ENCODE peak calls at places on chromosomes 3 and 15, in nine cellular contexts. A, P, H, V, K, F, L, R and T are unnamed samples.
A peak's percentile ranks its signal among the peaks of the same experiment; 100 is the strongest.

GRCh38 chr15:51864408-51865056 is 35.1 kb downstream of the TMOD3 start:
- DNase-seq in A (no peak), P (no peak), H (no peak), V (no peak), K (no peak), F (no peak), L (peak; percentile 68), R (no peak), T (no peak)

GRCh38 chr3:187292631-187293513 is 1.3 kb upstream of the MASP1 start:
- DNase-seq in A (no peak), P (no peak), H (no peak), V (no peak), K (no peak), F (no peak), L (no peak), R (no peak), T (no peak)

GRCh38 chr3:44762170-44762677 is 630 bp downstream of the KIF15 start:
- DNase-seq in A (no peak), P (peak; percentile 13), H (peak; percentile 7), V (no peak), K (no peak), F (no peak), L (no peak), R (no peak), T (no peak)

GRCh38 chr15:39124155-39124924 is 456.5 kb upstream of the THBS1 start:
- DNase-seq in A (no peak), P (peak; percentile 61), H (no peak), V (no peak), K (no peak), F (no peak), L (no peak), R (no peak), T (no peak)

GRCh38 chr3:122091602-122092006 is 36.4 kb downstream of the CD86 start:
- DNase-seq in A (no peak), P (no peak), H (no peak), V (no peak), K (no peak), F (no peak), L (no peak), R (no peak), T (no peak)

GRCh38 chr3:158912621-158913020 is 110.8 kb downstream of the MFSD1 start:
- DNase-seq in A (no peak), P (no peak), H (no peak), V (no peak), K (no peak), F (no peak), L (no peak), R (no peak), T (no peak)

GRCh38 chr3:49553320-49553689 is 972 bp upstream of the BSN start:
- DNase-seq in A (no peak), P (peak; percentile 57), H (no peak), V (no peak), K (no peak), F (no peak), L (no peak), R (no peak), T (no peak)

GRCh38 chr3:14137004-14137403 is 12.2 kb downstream of the TMEM43 start:
- DNase-seq in A (no peak), P (no peak), H (no peak), V (no peak), K (no peak), F (no peak), L (peak; percentile 33), R (no peak), T (peak; percentile 85)

GRCh38 chr3:178421069-178421468 is 115.2 kb upstream of the KCNMB2 start:
- DNase-seq in A (no peak), P (no peak), H (no peak), V (no peak), K (no peak), F (no peak), L (no peak), R (peak; percentile 42), T (no peak)

GRCh38 chr3:155853214-155854146 is 747 bp downstream of the SLC33A1 start:
- DNase-seq in A (no peak), P (peak; percentile 30), H (peak; percentile 44), V (peak; percentile 67), K (peak; percentile 37), F (peak; percentile 37), L (peak; percentile 26), R (no peak), T (peak; percentile 86)

GRCh38 chr3:79497447-79498111 is 270.2 kb downstream of the ROBO1 start:
- DNase-seq in A (no peak), P (peak; percentile 47), H (peak; percentile 14), V (no peak), K (no peak), F (peak; percentile 28), L (peak; percentile 16), R (no peak), T (no peak)

GRCh38 chr3:112472676-112473075 is 26.6 kb downstream of the BTLA start:
- DNase-seq in A (no peak), P (no peak), H (no peak), V (no peak), K (no peak), F (no peak), L (no peak), R (no peak), T (no peak)

GRCh38 chr3:16243706-16244490 is 20.8 kb downstream of the DPH3 start:
- DNase-seq in A (no peak), P (peak; percentile 39), H (no peak), V (no peak), K (no peak), F (peak; percentile 30), L (no peak), R (no peak), T (no peak)

GRCh38 chr3:113948015-113948917 is 453 bp downstream of the ZDHHC23 start:
- DNase-seq in A (peak; percentile 79), P (no peak), H (peak; percentile 76), V (no peak), K (no peak), F (peak; percentile 26), L (peak; percentile 41), R (peak; percentile 21), T (peak; percentile 82)

GRCh38 chr3:10224794-10225660 is 23.2 kb upstream of the TATDN2 start:
- DNase-seq in A (peak; percentile 28), P (peak; percentile 82), H (peak; percentile 83), V (peak; percentile 75), K (peak; percentile 78), F (peak; percentile 85), L (peak; percentile 86), R (peak; percentile 77), T (no peak)

GRCh38 chr15:40313531-40314398 is 6.0 kb upstream of the PLCB2 start:
- DNase-seq in A (no peak), P (no peak), H (no peak), V (no peak), K (peak; percentile 66), F (peak; percentile 82), L (peak; percentile 86), R (peak; percentile 50), T (peak; percentile 83)

GRCh38 chr15:66798426-66799061 is 96.5 kb downstream of the SMAD6 start:
- DNase-seq in A (no peak), P (peak; percentile 51), H (no peak), V (no peak), K (no peak), F (no peak), L (no peak), R (no peak), T (no peak)

GRCh38 chr3:10744098-10744465 is 71.9 kb upstream of the SLC6A11 start:
- DNase-seq in A (peak; percentile 25), P (no peak), H (no peak), V (no peak), K (no peak), F (peak; percentile 15), L (no peak), R (no peak), T (no peak)

GRCh38 chr3:38479431-38480092 is 16.6 kb upstream of the EXOG start:
- DNase-seq in A (peak; percentile 66), P (peak; percentile 81), H (peak; percentile 47), V (peak; percentile 72), K (peak; percentile 63), F (peak; percentile 30), L (peak; percentile 45), R (no peak), T (no peak)